ENCODE peak calls at places on chromosomes 6 and 20, in four cellular contexts. H, V, N and R are unnamed samples.
A peak's percentile ranks its signal among the peaks of the same experiment; 100 is the strongest.

GRCh38 chr6:9405369-9405768 is 970.0 kb upstream of the SLC35B3 start:
- DNase-seq in H (no peak), V (no peak), N (no peak), R (no peak)

GRCh38 chr20:58852559-58853271 is at the start of gene GNAS:
- DNase-seq in N (no peak), H (peak; percentile 55), V (no peak), R (no peak)

GRCh38 chr20:57464642-57465211 is 60.2 kb downstream of the CTCFL start:
- DNase-seq in N (no peak), H (no peak), V (no peak), R (no peak)

GRCh38 chr6:130885392-130886192 is 58.4 kb downstream of the SMLR1 start:
- DNase-seq in V (peak; percentile 75), N (no peak), H (peak; percentile 83), R (peak; percentile 8)

GRCh38 chr6:34792605-34793500 is 970 bp downstream of the BLTP3A start:
- DNase-seq in N (no peak), V (no peak), H (peak; percentile 18), R (no peak)

GRCh38 chr6:6556738-6557503 is 31.6 kb upstream of the LY86 start:
- DNase-seq in V (no peak), N (no peak), H (peak; percentile 49), R (no peak)

GRCh38 chr6:122476131-122476530 is 4.5 kb upstream of the SERINC1 start:
- DNase-seq in V (no peak), N (no peak), H (no peak), R (no peak)

GRCh38 chr6:1257778-1258177 is 54.1 kb upstream of the FOXQ1 start:
- DNase-seq in H (no peak), V (no peak), N (no peak), R (no peak)

GRCh38 chr6:158894192-158894591 is 75.0 kb upstream of the EZR start:
- DNase-seq in H (no peak), V (no peak), N (no peak), R (no peak)

GRCh38 chr6:160133441-160134336 is 12.1 kb downstream of the SLC22A1 start:
- DNase-seq in V (no peak), N (no peak), H (no peak), R (no peak)

GRCh38 chr6:138722425-138723371 is 50.9 kb upstream of the CCDC28A start:
- DNase-seq in H (no peak), V (no peak), N (no peak), R (no peak)

GRCh38 chr20:16672299-16672698 is 57.5 kb upstream of the SNRPB2 start:
- DNase-seq in V (no peak), N (no peak), H (no peak), R (no peak)

GRCh38 chr6:70954750-70955149 is 2.1 kb downstream of the B3GAT2 start:
- DNase-seq in N (no peak), H (no peak), V (no peak), R (no peak)

GRCh38 chr6:127191716-127192115 is 73.2 kb downstream of the RSPO3 start:
- DNase-seq in H (peak; percentile 25), N (no peak), V (no peak), R (no peak)

GRCh38 chr6:15033850-15034203 is 212.0 kb upstream of the JARID2 start:
- DNase-seq in N (no peak), V (no peak), H (no peak), R (no peak)

GRCh38 chr20:61735503-61735785 is 330.2 kb downstream of the TAF4 start:
- DNase-seq in H (no peak), V (no peak), N (no peak), R (no peak)

GRCh38 chr6:26172496-26172958 is 85.3 kb downstream of the HFE start:
- DNase-seq in H (no peak), N (no peak), V (no peak), R (no peak)

GRCh38 chr20:45972500-45973183 is 639 bp upstream of the ZNF335 start:
- DNase-seq in N (no peak), H (no peak), V (no peak), R (no peak)